ENCODE peak calls at places on chromosomes 11 and 22, in seven cellular contexts. W is HCT116, P is uterus, R is tibial nerve, N is GM12878, U is GM12891, G is gastrocnemius medialis. F is an unnamed sample.

GRCh38 chr11:130634981-130635473 is 186.6 kb downstream of the ADAMTS15 start:
- DNase-seq in R (peak; percentile 27), P (no peak), W (no peak), N (no peak), G (no peak), U (no peak), F (no peak)

GRCh38 chr11:6357222-6357621 is 33.1 kb upstream of the SMPD1 start:
- DNase-seq in U (no peak), P (peak; percentile 87), W (peak; percentile 22), N (no peak), R (peak; percentile 21), G (peak; percentile 21), F (no peak)

GRCh38 chr22:45163074-45163416 is 680 bp upstream of the NUP50 start:
- DNase-seq in G (no peak), R (no peak), N (no peak), W (no peak), U (peak; percentile 16), P (no peak), F (no peak)

GRCh38 chr11:114257621-114258558 is 38.3 kb upstream of the NNMT start:
- DNase-seq in W (no peak), U (no peak), G (peak; percentile 84), N (no peak), R (peak; percentile 66), P (peak; percentile 68), F (peak; percentile 72)

GRCh38 chr22:40922484-40923303 is 28.5 kb upstream of the RBX1 start:
- DNase-seq in N (peak; percentile 47), W (peak; percentile 29), G (no peak), U (peak; percentile 14), P (no peak), R (peak; percentile 64), F (peak; percentile 16)

GRCh38 chr22:38412435-38413084 is 42.4 kb downstream of the KCNJ4 start:
- DNase-seq in P (peak; percentile 19), N (no peak), W (no peak), R (no peak), G (no peak), U (peak; percentile 84), F (peak; percentile 82)

GRCh38 chr11:77473001-77473800 is 693 bp downstream of the PAK1 start:
- DNase-seq in P (peak; percentile 42), W (no peak), U (peak; percentile 49), G (peak; percentile 27), R (peak; percentile 12), N (no peak), F (peak; percentile 89)

GRCh38 chr11:13663631-13664071 is 4.8 kb upstream of the FAR1 start:
- DNase-seq in U (no peak), P (no peak), N (no peak), G (no peak), W (no peak), R (no peak), F (no peak)

GRCh38 chr11:64694821-64695365 is 28.1 kb downstream of the NRXN2 start:
- DNase-seq in W (no peak), G (no peak), U (no peak), R (no peak), N (no peak), P (no peak), F (no peak)

GRCh38 chr11:19520681-19521080 is 192.0 kb upstream of the NAV2 start:
- DNase-seq in U (no peak), R (no peak), G (no peak), P (no peak), N (no peak), W (no peak), F (no peak)

GRCh38 chr11:9315078-9315688 is 790 bp upstream of the TMEM41B start:
- DNase-seq in W (no peak), R (no peak), P (no peak), G (no peak), U (no peak), N (no peak), F (no peak)

GRCh38 chr11:44938066-44938691 is 12.5 kb downstream of the TP53I11 start:
- DNase-seq in P (no peak), N (no peak), U (no peak), W (no peak), R (no peak), G (no peak), F (no peak)

GRCh38 chr11:123357353-123357989 is 72.6 kb upstream of the GRAMD1B start:
- DNase-seq in R (no peak), G (no peak), N (no peak), U (no peak), P (no peak), W (no peak), F (no peak)

DNA sequence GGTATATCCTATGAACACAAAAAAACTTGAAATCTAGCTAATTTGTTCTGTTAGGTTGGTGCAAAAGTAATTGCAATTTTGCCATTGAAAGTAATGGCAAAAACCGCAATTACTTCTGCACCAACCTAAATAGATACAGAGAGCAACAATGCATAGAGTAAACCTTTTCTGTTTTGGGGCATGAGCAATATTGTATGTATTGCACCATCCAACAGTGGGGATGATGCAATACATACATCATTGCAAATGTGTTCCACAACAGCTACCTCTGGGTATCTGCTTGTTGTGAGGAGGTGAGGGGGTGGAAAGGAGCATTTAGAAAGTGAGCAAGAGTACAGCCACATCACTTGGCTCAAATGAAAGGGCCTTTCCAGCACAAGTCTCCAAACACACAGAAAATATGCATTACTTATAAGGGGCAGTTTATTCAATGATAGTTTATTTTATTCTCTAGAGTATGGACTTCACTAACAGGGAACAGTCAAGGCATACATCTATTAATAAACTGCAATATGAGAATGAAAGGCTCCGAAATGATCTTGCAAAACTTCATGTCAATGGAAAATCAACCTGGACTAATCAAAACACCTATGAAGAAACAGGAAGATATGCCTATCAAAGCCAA is 77.3 kb downstream of the DEUP1 start:
- DNase-seq in R (no peak), U (no peak), N (no peak), P (no peak), G (no peak), W (no peak), F (no peak)
- TF ChIP-seq POLR2A in R (no peak), U (no peak), N (no peak), P (no peak), G (no peak), W (no peak), F (no peak)

GRCh38 chr22:39525658-39525975 is 5.3 kb downstream of the ATF4 start:
- DNase-seq in G (no peak), R (no peak), U (no peak), N (no peak), W (no peak), P (no peak), F (no peak)

GRCh38 chr22:39522567-39523300 is 2.4 kb downstream of the ATF4 start:
- DNase-seq in P (no peak), W (no peak), G (peak; percentile 86), U (no peak), R (no peak), N (no peak), F (no peak)

GRCh38 chr22:39526736-39527171 is 5.8 kb downstream of the RPS19BP1 start:
- DNase-seq in R (no peak), U (no peak), W (no peak), G (no peak), P (no peak), N (no peak), F (no peak)

GRCh38 chr22:39524753-39525657 is 4.6 kb downstream of the ATF4 start:
- DNase-seq in U (no peak), G (no peak), R (no peak), P (no peak), N (no peak), W (no peak), F (no peak)

GRCh38 chr22:39524089-39524752 is 3.9 kb downstream of the ATF4 start:
- DNase-seq in U (no peak), N (no peak), G (peak; percentile 60), R (no peak), W (no peak), P (no peak), F (no peak)
- TF ChIP-seq POLR2A in U (peak; percentile 81), N (peak; percentile 77), G (no peak), R (no peak), W (no peak), P (no peak), F (no peak)

DNA sequence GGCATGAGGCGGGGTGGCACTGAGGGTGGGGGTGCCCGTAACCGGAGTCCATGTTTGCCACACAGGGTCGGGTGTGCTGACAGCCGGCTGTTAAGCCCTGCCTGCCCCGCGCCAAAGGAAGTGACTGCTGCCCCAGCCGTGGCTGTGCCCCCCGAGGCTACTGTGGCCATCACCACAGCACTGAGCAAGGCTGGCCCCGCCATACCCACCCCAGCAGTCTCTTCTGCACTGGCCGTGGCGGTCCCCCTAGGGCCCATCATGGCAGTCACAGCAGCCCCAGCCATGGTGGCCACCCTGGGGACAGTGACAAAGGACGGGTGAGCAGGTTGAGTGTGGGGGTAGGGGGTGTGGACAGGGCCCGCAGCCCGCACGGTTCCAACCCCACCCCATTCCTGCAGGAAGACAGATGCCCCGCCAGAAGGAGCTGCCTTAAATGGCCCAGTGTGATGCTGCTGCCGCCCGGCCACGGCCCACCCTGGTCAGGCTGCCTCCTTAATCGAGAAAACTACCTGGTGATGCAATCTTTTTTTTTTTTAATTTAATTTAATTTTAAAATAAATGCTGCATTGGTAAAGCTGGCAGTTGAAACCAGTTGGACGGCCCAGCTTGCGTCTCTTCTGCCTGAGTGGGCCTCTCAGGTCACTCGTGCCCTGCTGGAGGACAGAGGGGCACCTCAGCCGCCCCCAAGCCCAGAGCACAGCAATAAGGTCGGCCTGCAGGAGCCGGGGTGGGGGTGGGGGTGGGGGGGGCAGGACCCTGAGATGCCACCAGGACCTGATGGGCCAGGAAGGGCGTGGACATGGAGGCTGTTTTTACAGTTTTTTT is 30.8 kb downstream of the SBF1 start:
- DNase-seq in G (no peak), U (no peak), R (no peak), N (no peak), W (no peak), P (no peak), F (no peak)
- TF ChIP-seq POLR2A in G (no peak), U (no peak), R (no peak), N (peak; percentile 51), W (no peak), P (no peak), F (no peak)

GRCh38 chr11:110184466-110184865 is 91.3 kb downstream of the ZC3H12C start:
- DNase-seq in G (peak; percentile 38), W (no peak), N (no peak), R (no peak), P (no peak), U (no peak), F (no peak)
- TF ChIP-seq POLR2A in G (no peak), W (no peak), N (no peak), R (no peak), P (no peak), U (no peak), F (no peak)

F was measured in lower leg skin.